ENCODE peak calls at places on chromosome 5, in four cellular contexts. H is ureter, W is DMS153, G is GM13977. B is an unnamed sample.
A peak's percentile ranks its signal among the peaks of the same experiment; 100 is the strongest.

GRCh38 chr5:154479160-154479943 is 1.3 kb upstream of the HAND1 start:
- DNase-seq in H (no peak), W (no peak), G (peak; percentile 42), B (no peak)

GRCh38 chr5:168031614-168032013 is 259.8 kb upstream of the WWC1 start:
- DNase-seq in H (no peak), W (no peak), G (no peak), B (no peak)

GRCh38 chr5:88780731-88781130 is 102.3 kb downstream of the MEF2C start:
- DNase-seq in H (no peak), W (no peak), G (no peak), B (no peak)

GRCh38 chr5:74647096-74647495 is 6.6 kb upstream of the ENC1 start:
- DNase-seq in H (no peak), W (no peak), G (no peak), B (no peak)

GRCh38 chr5:38853753-38854470 is 8.1 kb downstream of the OSMR start:
- DNase-seq in H (no peak), W (no peak), G (no peak), B (no peak)

GRCh38 chr5:32639943-32640342 is 54.6 kb downstream of the SUB1 start:
- DNase-seq in H (no peak), W (no peak), G (no peak), B (no peak)

GRCh38 chr5:125410501-125411162 is 664.2 kb upstream of the ZNF608 start:
- DNase-seq in H (no peak), W (no peak), G (no peak), B (no peak)

GRCh38 chr5:177130211-177131018 is 3.2 kb upstream of the NSD1 start:
- DNase-seq in H (no peak), W (no peak), G (no peak), B (no peak)

GRCh38 chr5:69046375-69046957 is 47.3 kb upstream of the SLC30A5 start:
- DNase-seq in H (no peak), W (no peak), G (no peak), B (no peak)

GRCh38 chr5:35672995-35673394 is 55.3 kb downstream of the SPEF2 start:
- DNase-seq in H (no peak), W (no peak), G (peak; percentile 18), B (no peak)

GRCh38 chr5:180389252-180390101 is 36.3 kb upstream of the GFPT2 start:
- DNase-seq in H (no peak), W (no peak), G (no peak), B (no peak)

GRCh38 chr5:6543830-6544560 is 88.8 kb downstream of the NSUN2 start:
- DNase-seq in H (no peak), W (no peak), G (no peak), B (no peak)

GRCh38 chr5:127386557-127386956 is 96.0 kb downstream of the MEGF10 start:
- DNase-seq in H (no peak), W (no peak), G (no peak), B (no peak)

GRCh38 chr5:16596541-16596940 is 20.3 kb downstream of the RETREG1 start:
- DNase-seq in H (no peak), W (peak; percentile 28), G (no peak), B (no peak)

GRCh38 chr5:87121315-87122170 is 146.1 kb upstream of the RASA1 start:
- DNase-seq in H (no peak), W (no peak), G (peak; percentile 31), B (no peak)

GRCh38 chr5:52665544-52665943 is 122.2 kb upstream of the ITGA1 start:
- DNase-seq in H (no peak), W (no peak), G (no peak), B (no peak)

GRCh38 chr5:148928141-148928540 is 101.7 kb downstream of the ADRB2 start:
- DNase-seq in H (no peak), W (no peak), G (no peak), B (no peak)

GRCh38 chr5:180600554-180601041 is 9.3 kb upstream of the SCGB3A1 start:
- DNase-seq in H (peak; percentile 26), W (no peak), G (peak; percentile 23), B (no peak)

GRCh38 chr5:72956324-72957140 is 691 bp downstream of the FCHO2 start:
- DNase-seq in H (peak; percentile 69), W (no peak), G (peak; percentile 58), B (no peak)

GRCh38 chr5:19122923-19123322 is 865.1 kb downstream of the CDH18 start:
- DNase-seq in H (no peak), W (no peak), G (no peak), B (no peak)

GRCh38 chr5:59731829-59732228 is 161.7 kb downstream of the PDE4D start:
- DNase-seq in H (no peak), W (no peak), G (no peak), B (no peak)

GRCh38 chr5:1003296-1003937 is 5.2 kb upstream of the NKD2 start:
- DNase-seq in H (peak; percentile 85), W (peak; percentile 89), G (no peak), B (no peak)

GRCh38 chr5:158407801-158408200 is 548.9 kb upstream of the CLINT1 start:
- DNase-seq in H (no peak), W (no peak), G (no peak), B (no peak)

GRCh38 chr5:74934949-74935751 is 69.0 kb upstream of the FAM169A start:
- DNase-seq in H (no peak), W (no peak), G (peak; percentile 16), B (no peak)

GRCh38 chr5:18745988-18746615 is 1111.8 kb downstream of the TAF11L14 start:
- DNase-seq in H (no peak), W (peak; percentile 80), G (peak; percentile 51), B (peak; percentile 8)

GRCh38 chr5:135592312-135593045 is 13.7 kb upstream of the CXCL14 start:
- DNase-seq in H (no peak), W (no peak), G (no peak), B (no peak)

GRCh38 chr5:133962801-133963476 is 5.5 kb downstream of the C5orf15 start:
- DNase-seq in H (no peak), W (no peak), G (no peak), B (no peak)

GRCh38 chr5:66769839-66770617 is 173.8 kb downstream of the MAST4 start:
- DNase-seq in H (no peak), W (no peak), G (no peak), B (no peak)

GRCh38 chr5:68011801-68012200 is 203.8 kb upstream of the PIK3R1 start:
- DNase-seq in H (no peak), W (no peak), G (no peak), B (no peak)

GRCh38 chr5:176875014-176875550 is 24.1 kb downstream of the HK3 start:
- DNase-seq in H (no peak), W (no peak), G (no peak), B (no peak)

GRCh38 chr5:39376293-39376714 is 12.0 kb upstream of the C9 start:
- DNase-seq in H (peak; percentile 52), W (peak; percentile 46), G (peak; percentile 40), B (peak; percentile 30)